ENCODE peak calls at places on chromosomes 7 and 10, in seven cellular contexts. Y, U, H, D, C, W and I are unnamed samples.

GRCh38 chr10:538895-539294 is 150.6 kb downstream of the DIP2C start:
- DNase-seq in Y (no peak), U (no peak), H (no peak), D (no peak), C (no peak), W (no peak), I (no peak)

GRCh38 chr10:43396928-43397624 is 11.9 kb downstream of the HNRNPF start:
- DNase-seq in Y (peak; percentile 89), U (peak; percentile 92), H (peak; percentile 96), D (no peak), C (peak; percentile 93), W (peak; percentile 81), I (peak; percentile 80)

GRCh38 chr10:25888627-25889026 is 45.4 kb upstream of the MYO3A start:
- DNase-seq in Y (no peak), U (peak; percentile 3), H (no peak), D (no peak), C (no peak), W (no peak), I (no peak)

GRCh38 chr7:539731-540411 is 20.2 kb upstream of the PDGFA start:
- DNase-seq in Y (peak; percentile 88), U (no peak), H (peak; percentile 79), D (no peak), C (peak; percentile 96), W (no peak), I (no peak)

GRCh38 chr10:92592761-92593552 is at the start of gene KIF11:
- DNase-seq in Y (peak; percentile 95), U (peak; percentile 95), H (peak; percentile 99), D (peak; percentile 93), C (peak; percentile 99), W (peak; percentile 96), I (peak; percentile 97)

GRCh38 chr10:132098539-132099421 is 33.0 kb downstream of the JAKMIP3 start:
- DNase-seq in Y (no peak), U (no peak), H (no peak), D (no peak), C (no peak), W (no peak), I (no peak)

GRCh38 chr7:151742713-151743480 is 134.0 kb downstream of the PRKAG2 start:
- DNase-seq in Y (no peak), U (no peak), H (no peak), D (no peak), C (no peak), W (no peak), I (no peak)

GRCh38 chr7:46759711-46760480 is 822.0 kb downstream of the TNS3 start:
- DNase-seq in Y (no peak), U (no peak), H (no peak), D (no peak), C (no peak), W (no peak), I (no peak)

GRCh38 chr10:53140516-53140915 is 367.9 kb upstream of the MBL2 start:
- DNase-seq in Y (no peak), U (no peak), H (no peak), D (no peak), C (no peak), W (no peak), I (no peak)

GRCh38 chr10:122930140-122930539 is 19.7 kb downstream of the FAM24A start:
- DNase-seq in Y (no peak), U (no peak), H (no peak), D (no peak), C (no peak), W (no peak), I (no peak)

GRCh38 chr10:71396084-71396713 is 521 bp upstream of the CDH23 start:
- DNase-seq in Y (peak; percentile 53), U (peak; percentile 90), H (peak; percentile 68), D (no peak), C (no peak), W (peak; percentile 64), I (peak; percentile 79)

GRCh38 chr7:38318803-38319416 is 45.5 kb upstream of the TARP start:
- DNase-seq in Y (no peak), U (peak; percentile 67), H (no peak), D (peak; percentile 70), C (no peak), W (peak; percentile 41), I (no peak)

GRCh38 chr7:22193361-22194016 is 163.5 kb downstream of the RAPGEF5 start:
- DNase-seq in Y (no peak), U (no peak), H (no peak), D (no peak), C (no peak), W (peak; percentile 17), I (peak; percentile 34)

GRCh38 chr10:31098091-31098490 is 66.4 kb upstream of the ZNF438 start:
- DNase-seq in Y (no peak), U (no peak), H (no peak), D (no peak), C (no peak), W (no peak), I (no peak)

GRCh38 chr7:52502281-52502680 is 533.2 kb upstream of the POM121L12 start:
- DNase-seq in Y (no peak), U (no peak), H (no peak), D (no peak), C (no peak), W (no peak), I (no peak)

GRCh38 chr7:131170440-131171105 is 157.1 kb upstream of the MKLN1 start:
- DNase-seq in Y (no peak), U (no peak), H (no peak), D (no peak), C (no peak), W (no peak), I (no peak)

GRCh38 chr7:23261843-23262452 is 15.4 kb downstream of the GPNMB start:
- DNase-seq in Y (peak; percentile 41), U (peak; percentile 91), H (no peak), D (peak; percentile 36), C (peak; percentile 45), W (peak; percentile 44), I (peak; percentile 35)

GRCh38 chr10:96541921-96542320 is 28.2 kb upstream of the TLL2 start:
- DNase-seq in Y (no peak), U (no peak), H (no peak), D (no peak), C (no peak), W (no peak), I (no peak)

GRCh38 chr10:52779541-52780390 is 7.2 kb upstream of the MBL2 start:
- DNase-seq in Y (peak; percentile 64), U (peak; percentile 81), H (peak; percentile 77), D (peak; percentile 47), C (peak; percentile 71), W (no peak), I (peak; percentile 24)

GRCh38 chr10:117239031-117239430 is 1.9 kb upstream of the SLC18A2 start:
- DNase-seq in Y (no peak), U (no peak), H (no peak), D (no peak), C (no peak), W (no peak), I (no peak)

GRCh38 chr10:117240730-117241529 is at the start of gene SLC18A2:
- DNase-seq in Y (no peak), U (peak; percentile 72), H (no peak), D (no peak), C (no peak), W (no peak), I (no peak)

GRCh38 chr10:117240105-117240729 is 697 bp upstream of the SLC18A2 start:
- DNase-seq in Y (no peak), U (peak; percentile 38), H (no peak), D (no peak), C (no peak), W (no peak), I (no peak)

GRCh38 chr10:117241541-117242462 is 888 bp downstream of the SLC18A2 start:
- DNase-seq in Y (no peak), U (peak; percentile 75), H (no peak), D (no peak), C (no peak), W (no peak), I (peak; percentile 40)

DNA sequence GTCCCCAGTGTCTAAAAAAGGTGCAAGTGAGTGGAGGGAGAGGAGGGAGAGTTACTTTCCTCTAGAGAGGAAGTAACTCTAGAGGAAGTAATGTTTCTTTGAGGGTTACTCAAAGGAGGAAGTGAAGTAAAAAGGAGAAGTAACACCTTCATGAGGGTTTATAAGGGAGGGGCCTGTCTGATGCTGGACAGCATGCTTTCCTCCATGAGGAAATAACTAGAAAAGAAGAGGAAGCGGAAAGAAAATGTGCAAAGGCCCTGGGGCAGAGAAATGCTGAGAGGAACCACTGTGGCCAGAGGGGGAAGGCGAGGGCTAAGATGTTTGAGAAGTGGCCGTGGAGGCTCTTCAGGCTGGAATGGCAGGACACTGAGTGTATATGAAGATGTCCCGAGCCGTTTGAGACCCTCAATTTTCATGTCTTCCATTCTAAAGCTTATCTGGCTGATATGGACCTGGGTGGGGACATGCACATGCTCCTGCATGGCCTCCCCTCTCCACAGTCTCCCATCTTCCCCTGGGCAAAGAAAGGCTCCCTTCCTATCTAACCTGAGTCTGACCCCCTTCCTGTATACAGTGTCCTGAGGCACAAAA is 3.4 kb upstream of the SLC18A2 start:
- DNase-seq in Y (no peak), U (no peak), H (no peak), D (no peak), C (no peak), W (no peak), I (no peak)
- TF ChIP-seq CTCF in Y (no peak), U (no peak), H (no peak), D (no peak), C (no peak), W (no peak), I (no peak)

GRCh38 chr10:127881262-127881661 is 11.5 kb downstream of the CLRN3 start:
- DNase-seq in Y (peak; percentile 45), U (no peak), H (no peak), D (no peak), C (peak; percentile 82), W (no peak), I (no peak)
- H3K27ac ChIP-seq in Y (no peak overlapping the region), U (no peak overlapping the region), H (peak overlapping the region; percentile 58), D (no peak overlapping the region), C (peak overlapping the region; percentile 65), W (no peak overlapping the region), I (no peak overlapping the region)

GRCh38 chr7:99616359-99617186 is at the start of gene ZSCAN25:
- DNase-seq in Y (peak; percentile 86), U (peak; percentile 97), H (peak; percentile 94), D (peak; percentile 85), C (peak; percentile 90), W (peak; percentile 87), I (peak; percentile 92)
- TF ChIP-seq CTCF in Y (no peak), U (peak; percentile 68), H (peak; percentile 41), D (peak; percentile 75), C (no peak), W (peak; percentile 26), I (no peak)

GRCh38 chr10:79349072-79349491 is 1.8 kb downstream of the PPIF start:
- DNase-seq in Y (peak; percentile 37), U (no peak), H (peak; percentile 58), D (no peak), C (peak; percentile 18), W (no peak), I (no peak)
- H3K27ac ChIP-seq in Y (peak overlapping the region; percentile 94), U (no peak overlapping the region), H (peak overlapping the region; percentile 90), D (no peak overlapping the region), C (no peak overlapping the region), W (no peak overlapping the region), I (peak overlapping the region; percentile 16)

DNA sequence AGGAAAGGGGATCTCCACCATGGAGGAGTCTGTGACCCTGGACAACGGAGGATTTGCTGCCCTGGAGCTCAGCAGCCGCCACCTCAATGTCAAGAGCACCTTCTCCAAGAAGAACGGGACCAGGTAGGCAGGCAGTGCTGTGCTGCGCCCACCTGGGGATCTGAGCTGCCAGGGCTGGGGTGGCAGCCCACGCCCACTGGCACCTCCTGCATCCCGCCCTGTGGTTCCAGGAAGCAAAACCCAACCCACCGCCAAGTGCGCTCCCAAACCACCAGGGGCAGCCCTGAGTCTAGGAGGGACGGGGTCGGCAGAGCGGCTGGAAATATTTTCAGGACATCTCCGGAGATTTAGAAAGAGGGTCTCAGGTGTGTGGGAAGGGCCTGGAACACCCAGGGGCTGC is 440.3 kb upstream of the FOXK1 start:
- DNase-seq in Y (no peak), U (peak; percentile 58), H (no peak), D (no peak), C (no peak), W (no peak), I (no peak)
- TF ChIP-seq CTCF in Y (no peak), U (no peak), H (no peak), D (no peak), C (no peak), W (no peak), I (no peak)